ENCODE peak calls at places on chromosomes 3 and 15, in nine cellular contexts. One of them, this sample, is unnamed.

GRCh38 chr3:35665390-35666055 is 26.2 kb downstream of the ARPP21 start:
- DNase-seq in D721Med: no peak
- DNase-seq in ecto neural progenitor cell: no peak
- DNase-seq in activated T-helper 9 cell treated with anti-CD3 and anti-CD28 coated beads, Interleukin-2, amount 50 U/mL, for 16 hours: no peak
- DNase-seq in psoas muscle: no peak
- DNase-seq in colonic mucosa: no peak
- DNase-seq in DMS53: peak; percentile 23
- DNase-seq in ovary: no peak
- DNase-seq in GM06990: no peak
- DNase-seq in this sample: no peak

GRCh38 chr3:114272271-114272670 is 21.6 kb upstream of the TIGIT start:
- DNase-seq in D721Med: no peak
- DNase-seq in DMS53: no peak
- DNase-seq in GM06990: no peak
- DNase-seq in ovary: no peak
- DNase-seq in colonic mucosa: no peak
- DNase-seq in activated T-helper 9 cell treated with anti-CD3 and anti-CD28 coated beads, Interleukin-2, amount 50 U/mL, for 16 hours: no peak
- DNase-seq in ecto neural progenitor cell: no peak
- DNase-seq in psoas muscle: no peak
- DNase-seq in this sample: no peak

GRCh38 chr3:78337801-78338211 is 1297.9 kb downstream of the ROBO2 start:
- DNase-seq in D721Med: no peak
- DNase-seq in ovary: no peak
- DNase-seq in colonic mucosa: no peak
- DNase-seq in DMS53: no peak
- DNase-seq in activated T-helper 9 cell treated with anti-CD3 and anti-CD28 coated beads, Interleukin-2, amount 50 U/mL, for 16 hours: no peak
- DNase-seq in ecto neural progenitor cell: no peak
- DNase-seq in GM06990: no peak
- DNase-seq in psoas muscle: no peak
- DNase-seq in this sample: no peak

GRCh38 chr3:132661120-132661519 is 991 bp downstream of the UBA5 start:
- DNase-seq in psoas muscle: no peak
- DNase-seq in colonic mucosa: no peak
- DNase-seq in GM06990: no peak
- DNase-seq in ecto neural progenitor cell: no peak
- DNase-seq in DMS53: peak; percentile 38
- DNase-seq in ovary: no peak
- DNase-seq in D721Med: no peak
- DNase-seq in activated T-helper 9 cell treated with anti-CD3 and anti-CD28 coated beads, Interleukin-2, amount 50 U/mL, for 16 hours: no peak
- DNase-seq in this sample: no peak

GRCh38 chr3:73041537-73041936 is 19.9 kb upstream of the EBLN2 start:
- DNase-seq in GM06990: no peak
- DNase-seq in DMS53: no peak
- DNase-seq in ecto neural progenitor cell: no peak
- DNase-seq in activated T-helper 9 cell treated with anti-CD3 and anti-CD28 coated beads, Interleukin-2, amount 50 U/mL, for 16 hours: no peak
- DNase-seq in psoas muscle: no peak
- DNase-seq in colonic mucosa: no peak
- DNase-seq in ovary: no peak
- DNase-seq in D721Med: no peak
- DNase-seq in this sample: no peak

GRCh38 chr15:64222573-64223361 is 59.9 kb upstream of the PPIB start:
- DNase-seq in ecto neural progenitor cell: no peak
- DNase-seq in activated T-helper 9 cell treated with anti-CD3 and anti-CD28 coated beads, Interleukin-2, amount 50 U/mL, for 16 hours: no peak
- DNase-seq in DMS53: no peak
- DNase-seq in GM06990: no peak
- DNase-seq in D721Med: no peak
- DNase-seq in psoas muscle: no peak
- DNase-seq in colonic mucosa: no peak
- DNase-seq in ovary: no peak
- DNase-seq in this sample: no peak

GRCh38 chr3:12449889-12450682 is 34.2 kb upstream of the TSEN2 start:
- DNase-seq in psoas muscle: no peak
- DNase-seq in GM06990: no peak
- DNase-seq in DMS53: no peak
- DNase-seq in D721Med: no peak
- DNase-seq in activated T-helper 9 cell treated with anti-CD3 and anti-CD28 coated beads, Interleukin-2, amount 50 U/mL, for 16 hours: no peak
- DNase-seq in ecto neural progenitor cell: no peak
- DNase-seq in ovary: no peak
- DNase-seq in colonic mucosa: no peak
- DNase-seq in this sample: no peak

GRCh38 chr3:172104471-172105072 is 65.2 kb downstream of the FNDC3B start:
- DNase-seq in ovary: no peak
- DNase-seq in activated T-helper 9 cell treated with anti-CD3 and anti-CD28 coated beads, Interleukin-2, amount 50 U/mL, for 16 hours: no peak
- DNase-seq in D721Med: no peak
- DNase-seq in psoas muscle: no peak
- DNase-seq in ecto neural progenitor cell: peak; percentile 61
- DNase-seq in GM06990: no peak
- DNase-seq in colonic mucosa: no peak
- DNase-seq in DMS53: peak; percentile 21
- DNase-seq in this sample: peak; percentile 52

GRCh38 chr3:48180021-48180420 is 8.2 kb downstream of the CDC25A start:
- DNase-seq in DMS53: no peak
- DNase-seq in ecto neural progenitor cell: no peak
- DNase-seq in colonic mucosa: no peak
- DNase-seq in ovary: no peak
- DNase-seq in D721Med: no peak
- DNase-seq in GM06990: no peak
- DNase-seq in activated T-helper 9 cell treated with anti-CD3 and anti-CD28 coated beads, Interleukin-2, amount 50 U/mL, for 16 hours: no peak
- DNase-seq in psoas muscle: no peak
- DNase-seq in this sample: no peak

GRCh38 chr15:98996169-98996568 is 11.4 kb downstream of the PGPEP1L start:
- DNase-seq in D721Med: no peak
- DNase-seq in GM06990: no peak
- DNase-seq in psoas muscle: no peak
- DNase-seq in ovary: no peak
- DNase-seq in activated T-helper 9 cell treated with anti-CD3 and anti-CD28 coated beads, Interleukin-2, amount 50 U/mL, for 16 hours: no peak
- DNase-seq in ecto neural progenitor cell: no peak
- DNase-seq in DMS53: no peak
- DNase-seq in colonic mucosa: no peak
- DNase-seq in this sample: no peak

GRCh38 chr3:130093741-130094391 is 12.2 kb downstream of the ALG1L2 start:
- DNase-seq in psoas muscle: no peak
- DNase-seq in ovary: no peak
- DNase-seq in DMS53: peak; percentile 80
- DNase-seq in ecto neural progenitor cell: peak; percentile 61
- DNase-seq in D721Med: no peak
- DNase-seq in colonic mucosa: peak; percentile 70
- DNase-seq in GM06990: peak; percentile 74
- DNase-seq in activated T-helper 9 cell treated with anti-CD3 and anti-CD28 coated beads, Interleukin-2, amount 50 U/mL, for 16 hours: no peak
- DNase-seq in this sample: no peak

GRCh38 chr15:44584162-44584749 is 47.3 kb downstream of the EIF3J start:
- DNase-seq in GM06990: no peak
- DNase-seq in DMS53: peak; percentile 67
- DNase-seq in activated T-helper 9 cell treated with anti-CD3 and anti-CD28 coated beads, Interleukin-2, amount 50 U/mL, for 16 hours: peak; percentile 45
- DNase-seq in D721Med: no peak
- DNase-seq in ecto neural progenitor cell: no peak
- DNase-seq in colonic mucosa: peak; percentile 47
- DNase-seq in psoas muscle: no peak
- DNase-seq in ovary: no peak
- DNase-seq in this sample: peak; percentile 37

GRCh38 chr15:90889736-90890456 is 5.6 kb downstream of the FES start:
- DNase-seq in ovary: no peak
- DNase-seq in psoas muscle: no peak
- DNase-seq in colonic mucosa: no peak
- DNase-seq in ecto neural progenitor cell: no peak
- DNase-seq in GM06990: no peak
- DNase-seq in activated T-helper 9 cell treated with anti-CD3 and anti-CD28 coated beads, Interleukin-2, amount 50 U/mL, for 16 hours: no peak
- DNase-seq in DMS53: no peak
- DNase-seq in D721Med: no peak
- DNase-seq in this sample: no peak

GRCh38 chr3:29649815-29650547 is 369.1 kb downstream of the RBMS3 start:
- DNase-seq in D721Med: no peak
- DNase-seq in activated T-helper 9 cell treated with anti-CD3 and anti-CD28 coated beads, Interleukin-2, amount 50 U/mL, for 16 hours: no peak
- DNase-seq in colonic mucosa: no peak
- DNase-seq in psoas muscle: no peak
- DNase-seq in ecto neural progenitor cell: no peak
- DNase-seq in GM06990: peak; percentile 4
- DNase-seq in ovary: no peak
- DNase-seq in DMS53: peak; percentile 44
- DNase-seq in this sample: peak; percentile 30

GRCh38 chr15:90062023-90062728 is 40.1 kb downstream of the IDH2 start:
- DNase-seq in psoas muscle: no peak
- DNase-seq in activated T-helper 9 cell treated with anti-CD3 and anti-CD28 coated beads, Interleukin-2, amount 50 U/mL, for 16 hours: peak; percentile 33
- DNase-seq in colonic mucosa: peak; percentile 91
- DNase-seq in ovary: peak; percentile 65
- DNase-seq in ecto neural progenitor cell: peak; percentile 67
- DNase-seq in D721Med: no peak
- DNase-seq in DMS53: peak; percentile 98
- DNase-seq in GM06990: no peak
- DNase-seq in this sample: no peak

GRCh38 chr3:45198264-45199260 is 27.5 kb downstream of the TMEM158 start:
- DNase-seq in DMS53: no peak
- DNase-seq in D721Med: no peak
- DNase-seq in psoas muscle: no peak
- DNase-seq in GM06990: no peak
- DNase-seq in ecto neural progenitor cell: no peak
- DNase-seq in colonic mucosa: no peak
- DNase-seq in ovary: no peak
- DNase-seq in activated T-helper 9 cell treated with anti-CD3 and anti-CD28 coated beads, Interleukin-2, amount 50 U/mL, for 16 hours: no peak
- DNase-seq in this sample: no peak

GRCh38 chr3:133475245-133476010 is 75.6 kb downstream of the BFSP2 start:
- DNase-seq in colonic mucosa: no peak
- DNase-seq in DMS53: peak; percentile 91
- DNase-seq in ecto neural progenitor cell: no peak
- DNase-seq in GM06990: peak; percentile 71
- DNase-seq in D721Med: no peak
- DNase-seq in activated T-helper 9 cell treated with anti-CD3 and anti-CD28 coated beads, Interleukin-2, amount 50 U/mL, for 16 hours: no peak
- DNase-seq in psoas muscle: no peak
- DNase-seq in ovary: no peak
- DNase-seq in this sample: no peak

GRCh38 chr15:73374599-73374998 is 5.8 kb upstream of the HCN4 start:
- DNase-seq in ovary: no peak
- DNase-seq in psoas muscle: no peak
- DNase-seq in DMS53: no peak
- DNase-seq in ecto neural progenitor cell: no peak
- DNase-seq in GM06990: no peak
- DNase-seq in activated T-helper 9 cell treated with anti-CD3 and anti-CD28 coated beads, Interleukin-2, amount 50 U/mL, for 16 hours: no peak
- DNase-seq in D721Med: no peak
- DNase-seq in colonic mucosa: no peak
- DNase-seq in this sample: peak; percentile 23

GRCh38 chr3:71064288-71064975 is 519.1 kb downstream of the FOXP1 start:
- DNase-seq in activated T-helper 9 cell treated with anti-CD3 and anti-CD28 coated beads, Interleukin-2, amount 50 U/mL, for 16 hours: peak; percentile 56
- DNase-seq in D721Med: no peak
- DNase-seq in ecto neural progenitor cell: peak; percentile 66
- DNase-seq in GM06990: no peak
- DNase-seq in psoas muscle: peak; percentile 70
- DNase-seq in DMS53: peak; percentile 57
- DNase-seq in colonic mucosa: peak; percentile 60
- DNase-seq in ovary: peak; percentile 66
- DNase-seq in this sample: peak; percentile 23

GRCh38 chr3:87082806-87083440 is 92.0 kb upstream of the VGLL3 start:
- DNase-seq in DMS53: peak; percentile 62
- DNase-seq in ovary: peak; percentile 20
- DNase-seq in colonic mucosa: peak; percentile 31
- DNase-seq in activated T-helper 9 cell treated with anti-CD3 and anti-CD28 coated beads, Interleukin-2, amount 50 U/mL, for 16 hours: no peak
- DNase-seq in D721Med: peak; percentile 17
- DNase-seq in psoas muscle: no peak
- DNase-seq in GM06990: no peak
- DNase-seq in ecto neural progenitor cell: no peak
- DNase-seq in this sample: no peak